ENCODE peak calls at places on chromosomes 12 and 14, in nine cellular contexts. E is CD4-positive, alpha-beta T cell; P is gastrocnemius medialis; X is HFFc6; O is fibroblast of villous mesenchyme; C is breast epithelium; S is lower lobe of right lung; Q is CD8-positive, alpha-beta T cell; U is sigmoid colon. B is an unnamed sample.

GRCh38 chr14:100583245-100583644 is 4.0 kb downstream of the BEGAIN start:
- DNase-seq in E (no peak), P (no peak), X (no peak), O (no peak), C (no peak), S (no peak), Q (no peak), U (no peak), B (no peak)

GRCh38 chr12:103012884-103013283 is 55.4 kb downstream of the ASCL1 start:
- DNase-seq in E (no peak), P (no peak), X (no peak), O (no peak), C (no peak), S (no peak), Q (no peak), U (no peak), B (no peak)

GRCh38 chr14:92108345-92109254 is 2.2 kb upstream of the ATXN3 start:
- DNase-seq in E (no peak), P (no peak), X (no peak), O (no peak), C (no peak), S (no peak), Q (no peak), U (no peak), B (no peak)

GRCh38 chr14:103281496-103282231 is 52.4 kb upstream of the EIF5 start:
- DNase-seq in E (no peak), P (peak; percentile 71), X (peak; percentile 60), O (peak; percentile 88), C (peak; percentile 10), S (no peak), Q (no peak), U (peak; percentile 82), B (no peak)

GRCh38 chr12:6921996-6922935 is 5.5 kb upstream of the ATN1 start:
- DNase-seq in E (no peak), P (no peak), X (no peak), O (no peak), C (no peak), S (peak; percentile 29), Q (no peak), U (no peak), B (no peak)

GRCh38 chr12:38892090-38892786 is 13.2 kb downstream of the CPNE8 start:
- DNase-seq in E (no peak), P (no peak), X (no peak), O (peak; percentile 61), C (no peak), S (no peak), Q (no peak), U (no peak), B (no peak)

GRCh38 chr12:113358381-113359132 is at the start of gene PLBD2:
- DNase-seq in E (peak; percentile 92), P (peak; percentile 93), X (peak; percentile 88), O (peak; percentile 95), C (peak; percentile 92), S (peak; percentile 97), Q (peak; percentile 94), U (peak; percentile 97), B (peak; percentile 93)

GRCh38 chr14:68247281-68247680 is 427.7 kb downstream of the RAD51B start:
- DNase-seq in E (no peak), P (no peak), X (no peak), O (no peak), C (no peak), S (no peak), Q (no peak), U (no peak), B (no peak)

GRCh38 chr12:22333751-22334695 is 484 bp downstream of the ST8SIA1 start:
- DNase-seq in E (peak; percentile 18), P (no peak), X (no peak), O (no peak), C (no peak), S (peak; percentile 49), Q (peak; percentile 18), U (peak; percentile 73), B (peak; percentile 34)

GRCh38 chr14:29894030-29894429 is 33.6 kb downstream of the PRKD1 start:
- DNase-seq in E (no peak), P (no peak), X (no peak), O (no peak), C (no peak), S (no peak), Q (no peak), U (no peak), B (no peak)

GRCh38 chr12:6049992-6050391 is 74.5 kb downstream of the VWF start:
- DNase-seq in E (no peak), P (no peak), X (no peak), O (no peak), C (no peak), S (no peak), Q (no peak), U (no peak), B (no peak)

GRCh38 chr12:54565658-54566552 is 16.5 kb downstream of the PDE1B start:
- DNase-seq in E (no peak), P (no peak), X (no peak), O (no peak), C (no peak), S (no peak), Q (no peak), U (no peak), B (no peak)

GRCh38 chr12:44571031-44571550 is 305.0 kb downstream of the NELL2 start:
- DNase-seq in E (no peak), P (no peak), X (no peak), O (no peak), C (no peak), S (no peak), Q (no peak), U (no peak), B (no peak)

GRCh38 chr12:113065126-113066007 is 8.8 kb downstream of the DTX1 start:
- DNase-seq in E (no peak), P (no peak), X (no peak), O (no peak), C (no peak), S (no peak), Q (no peak), U (no peak), B (peak; percentile 50)

GRCh38 chr12:121611306-121611705 is 15.0 kb upstream of the ORAI1 start:
- DNase-seq in E (no peak), P (peak; percentile 64), X (no peak), O (no peak), C (no peak), S (no peak), Q (peak; percentile 17), U (no peak), B (no peak)

GRCh38 chr14:54815016-54815415 is 87.6 kb downstream of the GCH1 start:
- DNase-seq in E (no peak), P (peak; percentile 54), X (no peak), O (no peak), C (no peak), S (no peak), Q (no peak), U (no peak), B (no peak)

DNA sequence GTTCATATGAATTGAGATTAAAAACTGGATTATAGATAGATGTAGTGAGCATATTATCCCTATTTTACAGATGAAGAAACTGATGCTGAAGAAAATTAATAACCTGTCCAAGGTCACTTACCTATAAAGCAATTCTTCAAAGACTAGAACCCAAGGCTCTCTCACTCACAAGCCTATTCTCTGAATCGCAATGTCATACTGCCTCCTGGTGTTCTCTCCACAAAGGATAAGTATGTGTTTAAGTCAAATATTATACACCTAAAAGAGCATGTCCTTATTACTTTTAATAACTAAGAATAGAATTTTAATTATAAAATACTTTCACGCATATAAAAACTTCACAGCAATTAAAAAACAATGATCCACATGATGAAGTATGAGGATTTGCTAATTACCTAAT is 721.3 kb upstream of the USP15 start:
- DNase-seq in E (no peak), P (no peak), X (no peak), O (no peak), C (no peak), S (no peak), Q (no peak), U (no peak), B (no peak)
- TF ChIP-seq CTCF in E (no peak), P (no peak), X (peak; percentile 13), O (no peak), C (no peak), S (no peak), Q (no peak), U (no peak), B (peak; percentile 53)

DNA sequence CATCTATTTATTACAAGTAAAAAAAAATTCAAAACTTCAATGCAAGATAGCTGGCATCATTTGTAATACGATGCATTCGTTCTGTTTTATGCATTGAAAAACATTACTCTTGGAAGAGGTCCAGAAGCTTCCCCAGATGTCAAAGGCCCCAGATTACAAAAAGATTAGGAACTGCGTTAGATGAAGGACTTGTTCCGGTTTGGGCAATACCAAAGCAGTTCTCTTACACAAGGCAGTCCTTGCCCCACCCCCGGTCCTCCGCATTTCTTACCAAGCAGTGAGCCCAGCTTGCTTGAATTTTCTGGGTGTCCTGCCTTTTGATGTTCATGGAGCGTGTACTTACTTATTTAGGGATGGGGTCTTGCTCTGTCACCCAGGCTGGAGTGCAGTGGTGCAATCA is 4.8 kb upstream of the HVCN1 start:
- DNase-seq in E (no peak), P (peak; percentile 26), X (no peak), O (peak; percentile 76), C (no peak), S (peak; percentile 81), Q (no peak), U (peak; percentile 74), B (no peak)
- TF ChIP-seq CTCF in E (no peak), P (no peak), X (no peak), O (no peak), C (no peak), S (no peak), Q (no peak), U (no peak), B (no peak)

GRCh38 chr12:68070957-68071356 is 81.7 kb downstream of the IFNG-AS1 start:
- DNase-seq in E (no peak), P (no peak), X (no peak), O (no peak), C (no peak), S (no peak), Q (no peak), U (no peak), B (no peak)

GRCh38 chr12:68065163-68065562 is 75.9 kb downstream of the IFNG-AS1 start:
- DNase-seq in E (no peak), P (no peak), X (no peak), O (no peak), C (no peak), S (no peak), Q (no peak), U (no peak), B (no peak)

GRCh38 chr12:68065687-68066086 is 76.4 kb downstream of the IFNG-AS1 start:
- DNase-seq in E (no peak), P (no peak), X (no peak), O (no peak), C (no peak), S (no peak), Q (no peak), U (no peak), B (no peak)

GRCh38 chr12:68069276-68069675 is 80.0 kb downstream of the IFNG-AS1 start:
- DNase-seq in E (no peak), P (no peak), X (no peak), O (no peak), C (no peak), S (no peak), Q (no peak), U (no peak), B (no peak)

GRCh38 chr12:68067762-68068376 is 78.6 kb downstream of the IFNG-AS1 start:
- DNase-seq in E (no peak), P (no peak), X (no peak), O (peak; percentile 1), C (no peak), S (no peak), Q (no peak), U (no peak), B (no peak)
- TF ChIP-seq CTCF in E (no peak), P (no peak), X (peak; percentile 65), O (peak; percentile 60), C (no peak), S (no peak), Q (no peak), U (no peak), B (no peak)

GRCh38 chr12:92603741-92604432 is 98.9 kb upstream of the PLEKHG7 start:
- DNase-seq in E (no peak), P (no peak), X (no peak), O (no peak), C (no peak), S (no peak), Q (no peak), U (no peak), B (no peak)
- TF ChIP-seq CTCF in E (no peak), P (no peak), X (peak; percentile 57), O (peak; percentile 24), C (no peak), S (no peak), Q (no peak), U (no peak), B (peak; percentile 9)